ENCODE peak calls at places on chromosomes 12 and 14, in four cellular contexts. One of them, this sample, is unnamed.

GRCh38 chr12:77062846-77063461 is 2.4 kb downstream of the E2F7 start:
- DNase-seq in A673: no peak
- DNase-seq in thyroid gland: no peak
- DNase-seq in brain microvascular endothelial cell: peak
- DNase-seq in this sample: no peak

GRCh38 chr14:52043690-52044089 is 25.2 kb downstream of the NID2 start:
- DNase-seq in A673: no peak
- DNase-seq in brain microvascular endothelial cell: peak
- DNase-seq in thyroid gland: peak
- DNase-seq in this sample: peak

GRCh38 chr12:42564540-42564939 is 25.0 kb downstream of the PRICKLE1 start:
- DNase-seq in A673: peak
- DNase-seq in brain microvascular endothelial cell: no peak
- DNase-seq in thyroid gland: no peak
- DNase-seq in this sample: no peak

GRCh38 chr12:70739741-70740140 is 102.5 kb upstream of the PTPRB start:
- DNase-seq in A673: no peak
- DNase-seq in thyroid gland: no peak
- DNase-seq in brain microvascular endothelial cell: no peak
- DNase-seq in this sample: no peak

GRCh38 chr12:112148031-112148513 is 22.7 kb downstream of the TRAFD1 start:
- DNase-seq in A673: peak
- DNase-seq in thyroid gland: no peak
- DNase-seq in brain microvascular endothelial cell: peak
- DNase-seq in this sample: no peak

GRCh38 chr12:40622246-40622838 is 69.9 kb upstream of the CNTN1 start:
- DNase-seq in thyroid gland: peak
- DNase-seq in brain microvascular endothelial cell: peak
- DNase-seq in A673: peak
- DNase-seq in this sample: peak

GRCh38 chr12:1933342-1933992 is 15.0 kb upstream of the CACNA2D4 start:
- DNase-seq in brain microvascular endothelial cell: no peak
- DNase-seq in A673: no peak
- DNase-seq in thyroid gland: peak
- DNase-seq in this sample: no peak

GRCh38 chr14:86777950-86778602 is 1214.9 kb downstream of the GALC start:
- DNase-seq in A673: no peak
- DNase-seq in brain microvascular endothelial cell: no peak
- DNase-seq in thyroid gland: no peak
- DNase-seq in this sample: no peak

GRCh38 chr14:80572666-80573065 is 361.4 kb upstream of the DIO2 start:
- DNase-seq in brain microvascular endothelial cell: no peak
- DNase-seq in A673: no peak
- DNase-seq in thyroid gland: no peak
- DNase-seq in this sample: no peak

GRCh38 chr12:65740873-65741600 is 83.2 kb upstream of the HMGA2 start:
- DNase-seq in A673: peak
- DNase-seq in thyroid gland: peak
- DNase-seq in brain microvascular endothelial cell: peak
- DNase-seq in this sample: peak

GRCh38 chr14:97077253-97077653 is 280.1 kb downstream of the VRK1 start:
- DNase-seq in brain microvascular endothelial cell: peak
- DNase-seq in thyroid gland: peak
- DNase-seq in A673: peak
- DNase-seq in this sample: peak

GRCh38 chr12:96902076-96902475 is 5.0 kb upstream of the NEDD1 start:
- DNase-seq in A673: peak
- DNase-seq in thyroid gland: no peak
- DNase-seq in brain microvascular endothelial cell: no peak
- DNase-seq in this sample: no peak

GRCh38 chr12:32947203-32947795 is 50.7 kb upstream of the PKP2 start:
- DNase-seq in A673: peak
- DNase-seq in thyroid gland: no peak
- DNase-seq in brain microvascular endothelial cell: no peak
- DNase-seq in this sample: no peak

GRCh38 chr14:98984719-98985041 is 287.3 kb downstream of the BCL11B start:
- DNase-seq in brain microvascular endothelial cell: no peak
- DNase-seq in thyroid gland: peak
- DNase-seq in A673: no peak
- DNase-seq in this sample: no peak

GRCh38 chr12:89384050-89384749 is 31.9 kb upstream of the DUSP6 start:
- DNase-seq in brain microvascular endothelial cell: peak
- DNase-seq in A673: peak
- DNase-seq in thyroid gland: peak
- DNase-seq in this sample: peak

GRCh38 chr12:44078273-44078672 is 242.4 kb downstream of the TMEM117 start:
- DNase-seq in A673: peak
- DNase-seq in brain microvascular endothelial cell: no peak
- DNase-seq in thyroid gland: no peak
- DNase-seq in this sample: no peak

GRCh38 chr12:70052931-70053497 is 190.2 kb upstream of the CNOT2 start:
- DNase-seq in thyroid gland: no peak
- DNase-seq in brain microvascular endothelial cell: peak
- DNase-seq in A673: no peak
- DNase-seq in this sample: no peak

GRCh38 chr12:32120419-32120818 is 13.8 kb downstream of the BICD1 start:
- DNase-seq in thyroid gland: no peak
- DNase-seq in brain microvascular endothelial cell: no peak
- DNase-seq in A673: peak
- DNase-seq in this sample: no peak

GRCh38 chr14:73209943-73210342 is 27.4 kb upstream of the PAPLN start:
- DNase-seq in brain microvascular endothelial cell: no peak
- DNase-seq in A673: no peak
- DNase-seq in thyroid gland: no peak
- DNase-seq in this sample: no peak

GRCh38 chr14:24207104-24207543 is 1.6 kb downstream of the TSSK4 start:
- DNase-seq in brain microvascular endothelial cell: no peak
- DNase-seq in thyroid gland: no peak
- DNase-seq in A673: no peak
- DNase-seq in this sample: no peak

GRCh38 chr14:69360438-69361108 is 37.5 kb downstream of the ERH start:
- DNase-seq in brain microvascular endothelial cell: no peak
- DNase-seq in A673: peak
- DNase-seq in thyroid gland: no peak
- DNase-seq in this sample: no peak

GRCh38 chr14:84857129-84857528 is 672.8 kb upstream of the FLRT2 start:
- DNase-seq in thyroid gland: no peak
- DNase-seq in brain microvascular endothelial cell: no peak
- DNase-seq in A673: no peak
- DNase-seq in this sample: no peak

GRCh38 chr14:95261616-95262510 is 57.8 kb downstream of the CLMN start:
- DNase-seq in A673: no peak
- DNase-seq in brain microvascular endothelial cell: no peak
- DNase-seq in thyroid gland: peak
- DNase-seq in this sample: no peak

GRCh38 chr12:131242741-131243496 is 289.2 kb downstream of the ADGRD1 start:
- DNase-seq in brain microvascular endothelial cell: no peak
- DNase-seq in A673: peak
- DNase-seq in thyroid gland: no peak
- DNase-seq in this sample: peak

GRCh38 chr12:7068240-7068993 is 7.9 kb downstream of the C1S start:
- DNase-seq in brain microvascular endothelial cell: peak
- DNase-seq in thyroid gland: no peak
- DNase-seq in A673: no peak
- DNase-seq in this sample: no peak

GRCh38 chr14:39342768-39343167 is 89.5 kb downstream of the FBXO33 start:
- DNase-seq in brain microvascular endothelial cell: no peak
- DNase-seq in thyroid gland: no peak
- DNase-seq in A673: no peak
- DNase-seq in this sample: no peak

GRCh38 chr14:34301107-34301734 is 160.8 kb downstream of the SPTSSA start:
- DNase-seq in A673: peak
- DNase-seq in thyroid gland: no peak
- DNase-seq in brain microvascular endothelial cell: peak
- DNase-seq in this sample: peak

GRCh38 chr12:57429473-57430116 is 1.2 kb downstream of the R3HDM2 start:
- DNase-seq in thyroid gland: peak
- DNase-seq in brain microvascular endothelial cell: no peak
- DNase-seq in A673: no peak
- DNase-seq in this sample: no peak
- H3K4me3 ChIP-seq in thyroid gland: peak
- H3K4me3 ChIP-seq in brain microvascular endothelial cell: peak
- H3K4me3 ChIP-seq in A673: peak
- H3K4me3 ChIP-seq in this sample: peak

GRCh38 chr14:102321456-102322101 is 2.0 kb downstream of the ZNF839 start:
- DNase-seq in A673: no peak
- DNase-seq in brain microvascular endothelial cell: no peak
- DNase-seq in thyroid gland: no peak
- DNase-seq in this sample: peak

GRCh38 chr14:102320033-102320660 is 601 bp downstream of the ZNF839 start:
- DNase-seq in thyroid gland: peak
- DNase-seq in brain microvascular endothelial cell: peak
- DNase-seq in A673: peak
- DNase-seq in this sample: peak

GRCh38 chr14:102319351-102320032 is at the start of gene ZNF839:
- DNase-seq in thyroid gland: peak
- DNase-seq in brain microvascular endothelial cell: peak
- DNase-seq in A673: peak
- DNase-seq in this sample: peak

GRCh38 chr14:102318781-102319276 is 717 bp upstream of the ZNF839 start:
- DNase-seq in thyroid gland: no peak
- DNase-seq in A673: no peak
- DNase-seq in brain microvascular endothelial cell: no peak
- DNase-seq in this sample: no peak

GRCh38 chr14:102320671-102321455 is 1.3 kb downstream of the ZNF839 start:
- DNase-seq in brain microvascular endothelial cell: no peak
- DNase-seq in A673: no peak
- DNase-seq in thyroid gland: no peak
- DNase-seq in this sample: no peak
- H3K27ac ChIP-seq in brain microvascular endothelial cell: no peak
- H3K27ac ChIP-seq in A673: peak
- H3K27ac ChIP-seq in thyroid gland: peak
- H3K27ac ChIP-seq in this sample: peak

DNA sequence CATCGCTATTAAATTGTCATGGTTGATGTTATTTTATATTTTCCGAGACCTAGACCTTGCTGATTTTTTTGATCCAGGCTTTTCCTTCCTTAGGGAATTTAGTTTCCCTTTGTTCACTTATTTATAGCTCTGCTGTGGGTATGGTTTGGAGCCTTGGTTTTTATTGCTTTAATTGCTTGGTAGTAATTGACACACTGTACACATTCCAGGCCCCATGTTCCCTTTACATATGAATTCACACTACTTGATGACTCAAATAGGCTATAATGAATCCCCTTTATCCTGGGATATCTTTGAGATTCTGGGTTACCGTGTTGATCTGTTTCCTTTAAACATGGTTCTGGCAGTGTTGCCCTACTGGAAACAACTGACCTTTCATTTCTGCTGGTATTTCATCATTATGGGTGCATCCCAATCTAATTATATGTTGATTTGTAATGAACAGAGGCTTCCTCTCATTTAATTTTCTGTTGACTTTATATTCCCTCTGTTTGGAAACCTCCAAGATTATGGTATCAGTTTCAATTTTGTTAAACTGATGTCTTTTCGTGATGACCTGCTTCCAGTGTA is 423.9 kb downstream of the RAD51B start:
- DNase-seq in thyroid gland: no peak
- DNase-seq in A673: no peak
- DNase-seq in brain microvascular endothelial cell: no peak
- DNase-seq in this sample: no peak
- H3K4me3 ChIP-seq in thyroid gland: no peak
- H3K4me3 ChIP-seq in A673: no peak
- H3K4me3 ChIP-seq in brain microvascular endothelial cell: no peak
- H3K4me3 ChIP-seq in this sample: no peak

GRCh38 chr14:74574706-74575105 is 37.3 kb downstream of the LTBP2 start:
- DNase-seq in A673: no peak
- DNase-seq in thyroid gland: no peak
- DNase-seq in brain microvascular endothelial cell: no peak
- DNase-seq in this sample: no peak
- H3K27ac ChIP-seq in A673: no peak
- H3K27ac ChIP-seq in thyroid gland: peak
- H3K27ac ChIP-seq in brain microvascular endothelial cell: no peak
- H3K27ac ChIP-seq in this sample: no peak

DNA sequence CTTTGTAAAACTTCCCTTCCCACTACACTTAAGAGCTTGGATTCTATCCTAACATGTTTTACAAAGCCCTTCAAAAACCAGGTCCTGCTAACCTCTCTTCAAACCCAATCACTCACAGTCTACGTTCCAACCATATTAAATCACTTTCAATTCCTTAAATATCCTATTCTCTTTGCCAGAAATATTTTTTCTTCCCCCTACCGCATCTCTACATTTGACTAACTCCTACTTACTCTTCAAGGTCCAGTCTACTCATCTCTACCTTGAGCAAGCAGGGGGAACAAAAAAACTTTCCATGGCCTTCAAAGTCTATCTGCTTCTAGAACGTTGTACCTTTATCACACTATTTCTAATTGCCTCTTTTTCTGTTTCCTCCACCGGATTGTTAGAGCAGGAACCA is 6.1 kb downstream of the ERGIC2 start:
- DNase-seq in A673: no peak
- DNase-seq in brain microvascular endothelial cell: no peak
- DNase-seq in thyroid gland: no peak
- DNase-seq in this sample: no peak
- H3K4me3 ChIP-seq in A673: no peak
- H3K4me3 ChIP-seq in brain microvascular endothelial cell: no peak
- H3K4me3 ChIP-seq in thyroid gland: no peak
- H3K4me3 ChIP-seq in this sample: no peak

DNA sequence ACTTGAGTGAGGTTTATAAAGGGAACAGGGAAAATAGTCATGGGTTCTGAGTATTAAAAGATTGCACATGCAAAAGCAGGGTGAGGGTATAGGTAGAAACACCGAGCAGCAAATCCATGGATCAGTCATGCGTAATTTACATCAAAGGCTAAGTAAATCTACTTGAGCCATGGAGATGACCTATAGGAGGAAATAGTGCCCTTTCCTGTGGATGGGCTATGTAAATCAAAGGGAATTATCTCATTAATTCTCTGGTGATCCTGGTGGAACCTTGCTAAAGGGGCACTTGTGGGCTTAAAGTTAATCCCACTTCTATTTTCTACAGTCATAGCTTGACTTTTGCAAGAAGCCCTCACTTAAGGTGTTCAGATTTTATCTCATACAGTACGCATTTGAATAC is 54.4 kb downstream of the BICDL1 start:
- DNase-seq in A673: no peak
- DNase-seq in thyroid gland: no peak
- DNase-seq in brain microvascular endothelial cell: no peak
- DNase-seq in this sample: no peak
- H3K27ac ChIP-seq in A673: no peak
- H3K27ac ChIP-seq in thyroid gland: no peak
- H3K27ac ChIP-seq in brain microvascular endothelial cell: no peak
- H3K27ac ChIP-seq in this sample: no peak

GRCh38 chr14:90697577-90698206 is 118.5 kb downstream of the TTC7B start:
- DNase-seq in brain microvascular endothelial cell: peak
- DNase-seq in A673: peak
- DNase-seq in thyroid gland: peak
- DNase-seq in this sample: peak
- H3K4me3 ChIP-seq in brain microvascular endothelial cell: no peak
- H3K4me3 ChIP-seq in A673: peak
- H3K4me3 ChIP-seq in thyroid gland: no peak
- H3K4me3 ChIP-seq in this sample: no peak

GRCh38 chr12:104306943-104307654 is 3.6 kb downstream of the EID3 start:
- DNase-seq in A673: peak
- DNase-seq in thyroid gland: no peak
- DNase-seq in brain microvascular endothelial cell: no peak
- DNase-seq in this sample: no peak
- H3K27ac ChIP-seq in A673: peak
- H3K27ac ChIP-seq in thyroid gland: no peak
- H3K27ac ChIP-seq in brain microvascular endothelial cell: no peak
- H3K27ac ChIP-seq in this sample: no peak